ENCODE peak calls at places on chromosomes 11 and 22, in seven cellular contexts. W is LNCaP clone FGC, Q is testis, Z is hypothalamus, D is right atrium auricular region, R is osteoblast, Y is GM19239. H is an unnamed sample.

GRCh38 chr11:119218141-119218878 is 12.2 kb downstream of the CBL start:
- DNase-seq in Q (no peak), Y (no peak), W (no peak), Z (no peak), R (peak; percentile 95), D (no peak), H (no peak)

GRCh38 chr22:42190274-42190673 is 59.7 kb upstream of the CYP2D6 start:
- DNase-seq in W (no peak), Y (no peak), Q (no peak), R (no peak), D (no peak), Z (no peak), H (no peak)

GRCh38 chr11:67674442-67674871 is at the start of gene ALDH3B2:
- DNase-seq in Q (no peak), Z (no peak), Y (no peak), R (peak; percentile 34), D (no peak), W (peak; percentile 88), H (no peak)

GRCh38 chr11:10932976-10933375 is 75.1 kb upstream of the ZBED5 start:
- DNase-seq in R (no peak), Z (no peak), Q (no peak), D (no peak), W (no peak), Y (no peak), H (no peak)

GRCh38 chr22:20206709-20207215 is 55.9 kb upstream of the CCDC188 start:
- DNase-seq in Y (no peak), D (no peak), Q (no peak), W (no peak), Z (no peak), R (no peak), H (no peak)

GRCh38 chr22:38460367-38460952 is 5.5 kb upstream of the KCNJ4 start:
- DNase-seq in Q (no peak), Y (no peak), Z (no peak), D (no peak), W (no peak), R (peak; percentile 72), H (no peak)

GRCh38 chr11:1480555-1481482 is 5.8 kb downstream of the MOB2 start:
- DNase-seq in R (peak; percentile 61), D (no peak), Z (no peak), Y (no peak), W (no peak), Q (no peak), H (no peak)

GRCh38 chr11:72221386-72221785 is 3.2 kb upstream of the INPPL1 start:
- DNase-seq in Z (no peak), W (no peak), D (peak; percentile 59), Q (peak; percentile 13), Y (no peak), R (no peak), H (peak; percentile 16)

GRCh38 chr11:355581-356458 is 13.5 kb upstream of the B4GALNT4 start:
- DNase-seq in R (peak; percentile 99), Q (peak; percentile 91), D (peak; percentile 95), Y (no peak), W (peak; percentile 15), Z (peak; percentile 81), H (peak; percentile 77)

GRCh38 chr11:100632970-100633452 is 54.1 kb upstream of the ARHGAP42 start:
- DNase-seq in Y (no peak), R (peak; percentile 4), Z (no peak), D (peak; percentile 68), W (peak; percentile 87), Q (peak; percentile 83), H (peak; percentile 30)

GRCh38 chr11:66856496-66857233 is at the start of gene LRFN4:
- DNase-seq in W (no peak), R (peak; percentile 98), Q (peak; percentile 48), Y (peak; percentile 85), D (no peak), Z (peak; percentile 57), H (no peak)

GRCh38 chr11:77094841-77095365 is 7.7 kb upstream of the OMP start:
- DNase-seq in R (peak; percentile 89), W (no peak), Q (no peak), D (no peak), Y (no peak), Z (no peak), H (no peak)

GRCh38 chr11:131827440-131827839 is 457.0 kb downstream of the NTM start:
- DNase-seq in Q (no peak), D (no peak), Y (no peak), R (no peak), W (no peak), Z (no peak), H (no peak)

GRCh38 chr11:104442320-104442719 is 278.4 kb upstream of the PDGFD start:
- DNase-seq in W (no peak), D (no peak), Y (no peak), Z (no peak), Q (no peak), R (no peak), H (no peak)

GRCh38 chr22:40037320-40037719 is 42.6 kb downstream of the FAM83F start:
- DNase-seq in W (no peak), R (no peak), Z (no peak), Q (peak; percentile 10), D (no peak), Y (no peak), H (no peak)

GRCh38 chr11:118912742-118913410 is 12.8 kb downstream of the BCL9L start:
- DNase-seq in D (no peak), W (no peak), Z (no peak), Y (no peak), Q (no peak), R (peak; percentile 90), H (no peak)

GRCh38 chr11:107591446-107592236 is 694 bp downstream of the ELMOD1 start:
- DNase-seq in Z (no peak), D (no peak), Q (peak; percentile 27), W (no peak), R (peak; percentile 80), Y (peak; percentile 19), H (peak; percentile 2)

GRCh38 chr11:30635401-30635989 is 49.3 kb upstream of the MPPED2 start:
- DNase-seq in D (no peak), Z (peak; percentile 75), Y (no peak), W (no peak), Q (peak; percentile 63), R (no peak), H (peak; percentile 28)

GRCh38 chr11:94417386-94417987 is 16.3 kb upstream of the GPR83 start:
- DNase-seq in Q (peak; percentile 34), R (peak; percentile 46), W (peak; percentile 2), Y (no peak), Z (no peak), D (no peak), H (no peak)

GRCh38 chr22:48748113-48748859 is 1079.4 kb downstream of the BRD1 start:
- DNase-seq in Q (peak; percentile 7), D (peak; percentile 32), Z (no peak), W (no peak), Y (no peak), R (no peak), H (no peak)